ENCODE peak calls at places on chromosomes 5 and 9, in ten cellular contexts. One of them, this sample, is unnamed.

GRCh38 chr5:147666419-147666818 is 116.1 kb downstream of the JAKMIP2 start:
- DNase-seq in NCI-H446 treated with DMSO at 0.1 percent for 48 hours: no peak
- DNase-seq in LoVo: no peak
- DNase-seq in retina: no peak
- DNase-seq in left lobe of liver: no peak
- DNase-seq in stimulated activated CD4-positive, alpha-beta T cell treated with anti-CD3 and anti-CD28 coated beads, Interleukin-1b, Interleukin-23, amount 100 ng/mL, for 1 hour: no peak
- DNase-seq in activated CD4-positive, alpha-beta memory T cell treated with anti-CD3 and anti-CD28 coated beads, Interleukin-2, amount 10 ng/mL, durations not matched to agents 7 days and 5 days: no peak
- DNase-seq in amygdala: no peak
- DNase-seq in foreskin fibroblast: no peak
- DNase-seq in COR-L47: no peak
- DNase-seq in this sample: no peak

GRCh38 chr5:73883646-73884045 is 257.6 kb downstream of the ARHGEF28 start:
- DNase-seq in LoVo: no peak
- DNase-seq in left lobe of liver: no peak
- DNase-seq in NCI-H446 treated with DMSO at 0.1 percent for 48 hours: no peak
- DNase-seq in amygdala: no peak
- DNase-seq in COR-L47: no peak
- DNase-seq in activated CD4-positive, alpha-beta memory T cell treated with anti-CD3 and anti-CD28 coated beads, Interleukin-2, amount 10 ng/mL, durations not matched to agents 7 days and 5 days: no peak
- DNase-seq in foreskin fibroblast: no peak
- DNase-seq in retina: no peak
- DNase-seq in stimulated activated CD4-positive, alpha-beta T cell treated with anti-CD3 and anti-CD28 coated beads, Interleukin-1b, Interleukin-23, amount 100 ng/mL, for 1 hour: no peak
- DNase-seq in this sample: no peak

GRCh38 chr5:8327016-8327415 is 458.1 kb downstream of the MTRR start:
- DNase-seq in NCI-H446 treated with DMSO at 0.1 percent for 48 hours: no peak
- DNase-seq in foreskin fibroblast: no peak
- DNase-seq in activated CD4-positive, alpha-beta memory T cell treated with anti-CD3 and anti-CD28 coated beads, Interleukin-2, amount 10 ng/mL, durations not matched to agents 7 days and 5 days: no peak
- DNase-seq in left lobe of liver: no peak
- DNase-seq in LoVo: no peak
- DNase-seq in amygdala: no peak
- DNase-seq in retina: no peak
- DNase-seq in stimulated activated CD4-positive, alpha-beta T cell treated with anti-CD3 and anti-CD28 coated beads, Interleukin-1b, Interleukin-23, amount 100 ng/mL, for 1 hour: no peak
- DNase-seq in COR-L47: no peak
- DNase-seq in this sample: no peak

GRCh38 chr9:137804908-137805356 is 72.7 kb upstream of the CACNA1B start:
- DNase-seq in COR-L47: no peak
- DNase-seq in NCI-H446 treated with DMSO at 0.1 percent for 48 hours: no peak
- DNase-seq in LoVo: no peak
- DNase-seq in retina: no peak
- DNase-seq in amygdala: no peak
- DNase-seq in left lobe of liver: no peak
- DNase-seq in activated CD4-positive, alpha-beta memory T cell treated with anti-CD3 and anti-CD28 coated beads, Interleukin-2, amount 10 ng/mL, durations not matched to agents 7 days and 5 days: no peak
- DNase-seq in stimulated activated CD4-positive, alpha-beta T cell treated with anti-CD3 and anti-CD28 coated beads, Interleukin-1b, Interleukin-23, amount 100 ng/mL, for 1 hour: no peak
- DNase-seq in foreskin fibroblast: peak
- DNase-seq in this sample: no peak

GRCh38 chr9:26329974-26330373 is 562.6 kb downstream of the CAAP1 start:
- DNase-seq in left lobe of liver: no peak
- DNase-seq in activated CD4-positive, alpha-beta memory T cell treated with anti-CD3 and anti-CD28 coated beads, Interleukin-2, amount 10 ng/mL, durations not matched to agents 7 days and 5 days: no peak
- DNase-seq in stimulated activated CD4-positive, alpha-beta T cell treated with anti-CD3 and anti-CD28 coated beads, Interleukin-1b, Interleukin-23, amount 100 ng/mL, for 1 hour: no peak
- DNase-seq in LoVo: no peak
- DNase-seq in amygdala: no peak
- DNase-seq in NCI-H446 treated with DMSO at 0.1 percent for 48 hours: no peak
- DNase-seq in retina: no peak
- DNase-seq in foreskin fibroblast: no peak
- DNase-seq in COR-L47: no peak
- DNase-seq in this sample: no peak

GRCh38 chr5:145937432-145938250 is 1.3 kb downstream of the SH3RF2 start:
- DNase-seq in stimulated activated CD4-positive, alpha-beta T cell treated with anti-CD3 and anti-CD28 coated beads, Interleukin-1b, Interleukin-23, amount 100 ng/mL, for 1 hour: no peak
- DNase-seq in LoVo: peak
- DNase-seq in foreskin fibroblast: no peak
- DNase-seq in NCI-H446 treated with DMSO at 0.1 percent for 48 hours: no peak
- DNase-seq in amygdala: no peak
- DNase-seq in COR-L47: no peak
- DNase-seq in retina: peak
- DNase-seq in activated CD4-positive, alpha-beta memory T cell treated with anti-CD3 and anti-CD28 coated beads, Interleukin-2, amount 10 ng/mL, durations not matched to agents 7 days and 5 days: peak
- DNase-seq in left lobe of liver: peak
- DNase-seq in this sample: no peak

GRCh38 chr5:88683506-88684135 is 199.4 kb downstream of the MEF2C start:
- DNase-seq in COR-L47: peak
- DNase-seq in NCI-H446 treated with DMSO at 0.1 percent for 48 hours: peak
- DNase-seq in amygdala: peak
- DNase-seq in foreskin fibroblast: no peak
- DNase-seq in LoVo: no peak
- DNase-seq in activated CD4-positive, alpha-beta memory T cell treated with anti-CD3 and anti-CD28 coated beads, Interleukin-2, amount 10 ng/mL, durations not matched to agents 7 days and 5 days: no peak
- DNase-seq in retina: peak
- DNase-seq in left lobe of liver: no peak
- DNase-seq in stimulated activated CD4-positive, alpha-beta T cell treated with anti-CD3 and anti-CD28 coated beads, Interleukin-1b, Interleukin-23, amount 100 ng/mL, for 1 hour: no peak
- DNase-seq in this sample: no peak

GRCh38 chr5:61802456-61802855 is 470.4 kb downstream of the ZSWIM6 start:
- DNase-seq in LoVo: no peak
- DNase-seq in foreskin fibroblast: no peak
- DNase-seq in amygdala: no peak
- DNase-seq in stimulated activated CD4-positive, alpha-beta T cell treated with anti-CD3 and anti-CD28 coated beads, Interleukin-1b, Interleukin-23, amount 100 ng/mL, for 1 hour: no peak
- DNase-seq in COR-L47: no peak
- DNase-seq in activated CD4-positive, alpha-beta memory T cell treated with anti-CD3 and anti-CD28 coated beads, Interleukin-2, amount 10 ng/mL, durations not matched to agents 7 days and 5 days: no peak
- DNase-seq in NCI-H446 treated with DMSO at 0.1 percent for 48 hours: no peak
- DNase-seq in retina: no peak
- DNase-seq in left lobe of liver: no peak
- DNase-seq in this sample: no peak

GRCh38 chr9:99071313-99072039 is 33.4 kb upstream of the TGFBR1 start:
- DNase-seq in activated CD4-positive, alpha-beta memory T cell treated with anti-CD3 and anti-CD28 coated beads, Interleukin-2, amount 10 ng/mL, durations not matched to agents 7 days and 5 days: no peak
- DNase-seq in LoVo: no peak
- DNase-seq in left lobe of liver: no peak
- DNase-seq in COR-L47: no peak
- DNase-seq in NCI-H446 treated with DMSO at 0.1 percent for 48 hours: no peak
- DNase-seq in foreskin fibroblast: no peak
- DNase-seq in stimulated activated CD4-positive, alpha-beta T cell treated with anti-CD3 and anti-CD28 coated beads, Interleukin-1b, Interleukin-23, amount 100 ng/mL, for 1 hour: no peak
- DNase-seq in retina: no peak
- DNase-seq in amygdala: no peak
- DNase-seq in this sample: no peak

GRCh38 chr9:95001720-95002119 is 275.2 kb downstream of the AOPEP start:
- DNase-seq in activated CD4-positive, alpha-beta memory T cell treated with anti-CD3 and anti-CD28 coated beads, Interleukin-2, amount 10 ng/mL, durations not matched to agents 7 days and 5 days: no peak
- DNase-seq in LoVo: no peak
- DNase-seq in stimulated activated CD4-positive, alpha-beta T cell treated with anti-CD3 and anti-CD28 coated beads, Interleukin-1b, Interleukin-23, amount 100 ng/mL, for 1 hour: no peak
- DNase-seq in NCI-H446 treated with DMSO at 0.1 percent for 48 hours: no peak
- DNase-seq in foreskin fibroblast: no peak
- DNase-seq in COR-L47: no peak
- DNase-seq in amygdala: no peak
- DNase-seq in left lobe of liver: no peak
- DNase-seq in retina: no peak
- DNase-seq in this sample: no peak

GRCh38 chr5:67693956-67694564 is 497.5 kb upstream of the CD180 start:
- DNase-seq in activated CD4-positive, alpha-beta memory T cell treated with anti-CD3 and anti-CD28 coated beads, Interleukin-2, amount 10 ng/mL, durations not matched to agents 7 days and 5 days: no peak
- DNase-seq in amygdala: no peak
- DNase-seq in COR-L47: no peak
- DNase-seq in LoVo: no peak
- DNase-seq in stimulated activated CD4-positive, alpha-beta T cell treated with anti-CD3 and anti-CD28 coated beads, Interleukin-1b, Interleukin-23, amount 100 ng/mL, for 1 hour: no peak
- DNase-seq in retina: no peak
- DNase-seq in NCI-H446 treated with DMSO at 0.1 percent for 48 hours: no peak
- DNase-seq in foreskin fibroblast: peak
- DNase-seq in left lobe of liver: no peak
- DNase-seq in this sample: no peak

GRCh38 chr5:158570502-158570901 is 529.2 kb downstream of the EBF1 start:
- DNase-seq in stimulated activated CD4-positive, alpha-beta T cell treated with anti-CD3 and anti-CD28 coated beads, Interleukin-1b, Interleukin-23, amount 100 ng/mL, for 1 hour: no peak
- DNase-seq in amygdala: no peak
- DNase-seq in NCI-H446 treated with DMSO at 0.1 percent for 48 hours: no peak
- DNase-seq in foreskin fibroblast: peak
- DNase-seq in LoVo: no peak
- DNase-seq in retina: no peak
- DNase-seq in activated CD4-positive, alpha-beta memory T cell treated with anti-CD3 and anti-CD28 coated beads, Interleukin-2, amount 10 ng/mL, durations not matched to agents 7 days and 5 days: no peak
- DNase-seq in left lobe of liver: no peak
- DNase-seq in COR-L47: no peak
- DNase-seq in this sample: no peak

GRCh38 chr5:95403996-95404395 is 12.8 kb downstream of the FAM81B start:
- DNase-seq in retina: no peak
- DNase-seq in LoVo: no peak
- DNase-seq in COR-L47: no peak
- DNase-seq in left lobe of liver: no peak
- DNase-seq in stimulated activated CD4-positive, alpha-beta T cell treated with anti-CD3 and anti-CD28 coated beads, Interleukin-1b, Interleukin-23, amount 100 ng/mL, for 1 hour: no peak
- DNase-seq in activated CD4-positive, alpha-beta memory T cell treated with anti-CD3 and anti-CD28 coated beads, Interleukin-2, amount 10 ng/mL, durations not matched to agents 7 days and 5 days: no peak
- DNase-seq in NCI-H446 treated with DMSO at 0.1 percent for 48 hours: no peak
- DNase-seq in foreskin fibroblast: no peak
- DNase-seq in amygdala: no peak
- DNase-seq in this sample: no peak

GRCh38 chr9:137435980-137436760 is 5.0 kb downstream of the ENTPD8 start:
- DNase-seq in retina: no peak
- DNase-seq in LoVo: peak
- DNase-seq in stimulated activated CD4-positive, alpha-beta T cell treated with anti-CD3 and anti-CD28 coated beads, Interleukin-1b, Interleukin-23, amount 100 ng/mL, for 1 hour: no peak
- DNase-seq in NCI-H446 treated with DMSO at 0.1 percent for 48 hours: no peak
- DNase-seq in COR-L47: no peak
- DNase-seq in foreskin fibroblast: peak
- DNase-seq in amygdala: no peak
- DNase-seq in activated CD4-positive, alpha-beta memory T cell treated with anti-CD3 and anti-CD28 coated beads, Interleukin-2, amount 10 ng/mL, durations not matched to agents 7 days and 5 days: no peak
- DNase-seq in left lobe of liver: peak
- DNase-seq in this sample: peak

GRCh38 chr9:106859957-106860715 is 2.8 kb upstream of the ZNF462 start:
- DNase-seq in stimulated activated CD4-positive, alpha-beta T cell treated with anti-CD3 and anti-CD28 coated beads, Interleukin-1b, Interleukin-23, amount 100 ng/mL, for 1 hour: no peak
- DNase-seq in COR-L47: peak
- DNase-seq in retina: peak
- DNase-seq in foreskin fibroblast: peak
- DNase-seq in LoVo: peak
- DNase-seq in NCI-H446 treated with DMSO at 0.1 percent for 48 hours: no peak
- DNase-seq in left lobe of liver: no peak
- DNase-seq in amygdala: no peak
- DNase-seq in activated CD4-positive, alpha-beta memory T cell treated with anti-CD3 and anti-CD28 coated beads, Interleukin-2, amount 10 ng/mL, durations not matched to agents 7 days and 5 days: no peak
- DNase-seq in this sample: no peak

GRCh38 chr5:6730807-6731206 is 17.6 kb downstream of the TENT4A start:
- DNase-seq in activated CD4-positive, alpha-beta memory T cell treated with anti-CD3 and anti-CD28 coated beads, Interleukin-2, amount 10 ng/mL, durations not matched to agents 7 days and 5 days: no peak
- DNase-seq in LoVo: no peak
- DNase-seq in foreskin fibroblast: no peak
- DNase-seq in NCI-H446 treated with DMSO at 0.1 percent for 48 hours: no peak
- DNase-seq in COR-L47: no peak
- DNase-seq in left lobe of liver: no peak
- DNase-seq in amygdala: no peak
- DNase-seq in stimulated activated CD4-positive, alpha-beta T cell treated with anti-CD3 and anti-CD28 coated beads, Interleukin-1b, Interleukin-23, amount 100 ng/mL, for 1 hour: no peak
- DNase-seq in retina: no peak
- DNase-seq in this sample: no peak

GRCh38 chr5:176415240-176416122 is 858 bp downstream of the CLTB start:
- DNase-seq in amygdala: no peak
- DNase-seq in foreskin fibroblast: peak
- DNase-seq in stimulated activated CD4-positive, alpha-beta T cell treated with anti-CD3 and anti-CD28 coated beads, Interleukin-1b, Interleukin-23, amount 100 ng/mL, for 1 hour: no peak
- DNase-seq in COR-L47: no peak
- DNase-seq in left lobe of liver: no peak
- DNase-seq in LoVo: peak
- DNase-seq in retina: no peak
- DNase-seq in activated CD4-positive, alpha-beta memory T cell treated with anti-CD3 and anti-CD28 coated beads, Interleukin-2, amount 10 ng/mL, durations not matched to agents 7 days and 5 days: no peak
- DNase-seq in NCI-H446 treated with DMSO at 0.1 percent for 48 hours: no peak
- DNase-seq in this sample: no peak

GRCh38 chr5:125251703-125252102 is 505.3 kb upstream of the ZNF608 start:
- DNase-seq in COR-L47: no peak
- DNase-seq in foreskin fibroblast: peak
- DNase-seq in stimulated activated CD4-positive, alpha-beta T cell treated with anti-CD3 and anti-CD28 coated beads, Interleukin-1b, Interleukin-23, amount 100 ng/mL, for 1 hour: no peak
- DNase-seq in activated CD4-positive, alpha-beta memory T cell treated with anti-CD3 and anti-CD28 coated beads, Interleukin-2, amount 10 ng/mL, durations not matched to agents 7 days and 5 days: no peak
- DNase-seq in retina: peak
- DNase-seq in NCI-H446 treated with DMSO at 0.1 percent for 48 hours: no peak
- DNase-seq in LoVo: no peak
- DNase-seq in left lobe of liver: no peak
- DNase-seq in amygdala: no peak
- DNase-seq in this sample: no peak

GRCh38 chr5:15510816-15511215 is 10.8 kb downstream of the FBXL7 start:
- DNase-seq in COR-L47: no peak
- DNase-seq in LoVo: no peak
- DNase-seq in activated CD4-positive, alpha-beta memory T cell treated with anti-CD3 and anti-CD28 coated beads, Interleukin-2, amount 10 ng/mL, durations not matched to agents 7 days and 5 days: no peak
- DNase-seq in stimulated activated CD4-positive, alpha-beta T cell treated with anti-CD3 and anti-CD28 coated beads, Interleukin-1b, Interleukin-23, amount 100 ng/mL, for 1 hour: no peak
- DNase-seq in amygdala: no peak
- DNase-seq in NCI-H446 treated with DMSO at 0.1 percent for 48 hours: no peak
- DNase-seq in left lobe of liver: no peak
- DNase-seq in retina: no peak
- DNase-seq in foreskin fibroblast: peak
- DNase-seq in this sample: peak

GRCh38 chr5:179553875-179554274 is 3.5 kb downstream of the RUFY1 start:
- DNase-seq in LoVo: no peak
- DNase-seq in stimulated activated CD4-positive, alpha-beta T cell treated with anti-CD3 and anti-CD28 coated beads, Interleukin-1b, Interleukin-23, amount 100 ng/mL, for 1 hour: no peak
- DNase-seq in amygdala: no peak
- DNase-seq in activated CD4-positive, alpha-beta memory T cell treated with anti-CD3 and anti-CD28 coated beads, Interleukin-2, amount 10 ng/mL, durations not matched to agents 7 days and 5 days: no peak
- DNase-seq in retina: no peak
- DNase-seq in COR-L47: no peak
- DNase-seq in left lobe of liver: no peak
- DNase-seq in foreskin fibroblast: peak
- DNase-seq in NCI-H446 treated with DMSO at 0.1 percent for 48 hours: no peak
- DNase-seq in this sample: no peak

GRCh38 chr5:142433526-142434321 is 108.9 kb upstream of the SPRY4 start:
- DNase-seq in amygdala: no peak
- DNase-seq in COR-L47: no peak
- DNase-seq in LoVo: no peak
- DNase-seq in foreskin fibroblast: peak
- DNase-seq in NCI-H446 treated with DMSO at 0.1 percent for 48 hours: no peak
- DNase-seq in activated CD4-positive, alpha-beta memory T cell treated with anti-CD3 and anti-CD28 coated beads, Interleukin-2, amount 10 ng/mL, durations not matched to agents 7 days and 5 days: no peak
- DNase-seq in stimulated activated CD4-positive, alpha-beta T cell treated with anti-CD3 and anti-CD28 coated beads, Interleukin-1b, Interleukin-23, amount 100 ng/mL, for 1 hour: no peak
- DNase-seq in retina: no peak
- DNase-seq in left lobe of liver: no peak
- DNase-seq in this sample: no peak

GRCh38 chr5:39906146-39906545 is 481.4 kb upstream of the DAB2 start:
- DNase-seq in amygdala: no peak
- DNase-seq in activated CD4-positive, alpha-beta memory T cell treated with anti-CD3 and anti-CD28 coated beads, Interleukin-2, amount 10 ng/mL, durations not matched to agents 7 days and 5 days: no peak
- DNase-seq in COR-L47: no peak
- DNase-seq in stimulated activated CD4-positive, alpha-beta T cell treated with anti-CD3 and anti-CD28 coated beads, Interleukin-1b, Interleukin-23, amount 100 ng/mL, for 1 hour: no peak
- DNase-seq in foreskin fibroblast: peak
- DNase-seq in retina: no peak
- DNase-seq in NCI-H446 treated with DMSO at 0.1 percent for 48 hours: no peak
- DNase-seq in left lobe of liver: no peak
- DNase-seq in LoVo: no peak
- DNase-seq in this sample: no peak

GRCh38 chr5:126963822-126964375 is 66.5 kb downstream of the MARCHF3 start:
- DNase-seq in retina: no peak
- DNase-seq in stimulated activated CD4-positive, alpha-beta T cell treated with anti-CD3 and anti-CD28 coated beads, Interleukin-1b, Interleukin-23, amount 100 ng/mL, for 1 hour: no peak
- DNase-seq in foreskin fibroblast: no peak
- DNase-seq in activated CD4-positive, alpha-beta memory T cell treated with anti-CD3 and anti-CD28 coated beads, Interleukin-2, amount 10 ng/mL, durations not matched to agents 7 days and 5 days: no peak
- DNase-seq in NCI-H446 treated with DMSO at 0.1 percent for 48 hours: no peak
- DNase-seq in COR-L47: no peak
- DNase-seq in LoVo: no peak
- DNase-seq in left lobe of liver: no peak
- DNase-seq in amygdala: no peak
- DNase-seq in this sample: no peak

GRCh38 chr5:167549763-167550162 is 741.7 kb upstream of the WWC1 start:
- DNase-seq in activated CD4-positive, alpha-beta memory T cell treated with anti-CD3 and anti-CD28 coated beads, Interleukin-2, amount 10 ng/mL, durations not matched to agents 7 days and 5 days: no peak
- DNase-seq in foreskin fibroblast: no peak
- DNase-seq in LoVo: no peak
- DNase-seq in left lobe of liver: no peak
- DNase-seq in retina: no peak
- DNase-seq in amygdala: no peak
- DNase-seq in NCI-H446 treated with DMSO at 0.1 percent for 48 hours: no peak
- DNase-seq in COR-L47: no peak
- DNase-seq in stimulated activated CD4-positive, alpha-beta T cell treated with anti-CD3 and anti-CD28 coated beads, Interleukin-1b, Interleukin-23, amount 100 ng/mL, for 1 hour: no peak
- DNase-seq in this sample: no peak

GRCh38 chr9:107809859-107810492 is 320.4 kb upstream of the KLF4 start:
- DNase-seq in stimulated activated CD4-positive, alpha-beta T cell treated with anti-CD3 and anti-CD28 coated beads, Interleukin-1b, Interleukin-23, amount 100 ng/mL, for 1 hour: no peak
- DNase-seq in LoVo: no peak
- DNase-seq in retina: no peak
- DNase-seq in COR-L47: no peak
- DNase-seq in NCI-H446 treated with DMSO at 0.1 percent for 48 hours: no peak
- DNase-seq in left lobe of liver: no peak
- DNase-seq in foreskin fibroblast: peak
- DNase-seq in activated CD4-positive, alpha-beta memory T cell treated with anti-CD3 and anti-CD28 coated beads, Interleukin-2, amount 10 ng/mL, durations not matched to agents 7 days and 5 days: no peak
- DNase-seq in amygdala: no peak
- DNase-seq in this sample: no peak

GRCh38 chr5:133267601-133268000 is 215.8 kb downstream of the HSPA4 start:
- DNase-seq in NCI-H446 treated with DMSO at 0.1 percent for 48 hours: no peak
- DNase-seq in activated CD4-positive, alpha-beta memory T cell treated with anti-CD3 and anti-CD28 coated beads, Interleukin-2, amount 10 ng/mL, durations not matched to agents 7 days and 5 days: no peak
- DNase-seq in COR-L47: no peak
- DNase-seq in stimulated activated CD4-positive, alpha-beta T cell treated with anti-CD3 and anti-CD28 coated beads, Interleukin-1b, Interleukin-23, amount 100 ng/mL, for 1 hour: no peak
- DNase-seq in foreskin fibroblast: no peak
- DNase-seq in retina: no peak
- DNase-seq in left lobe of liver: no peak
- DNase-seq in amygdala: no peak
- DNase-seq in LoVo: no peak
- DNase-seq in this sample: no peak

GRCh38 chr5:1231354-1231905 is 6.2 kb downstream of the SLC6A18 start:
- DNase-seq in stimulated activated CD4-positive, alpha-beta T cell treated with anti-CD3 and anti-CD28 coated beads, Interleukin-1b, Interleukin-23, amount 100 ng/mL, for 1 hour: no peak
- DNase-seq in NCI-H446 treated with DMSO at 0.1 percent for 48 hours: no peak
- DNase-seq in foreskin fibroblast: no peak
- DNase-seq in activated CD4-positive, alpha-beta memory T cell treated with anti-CD3 and anti-CD28 coated beads, Interleukin-2, amount 10 ng/mL, durations not matched to agents 7 days and 5 days: no peak
- DNase-seq in left lobe of liver: no peak
- DNase-seq in retina: no peak
- DNase-seq in amygdala: no peak
- DNase-seq in COR-L47: no peak
- DNase-seq in LoVo: no peak
- DNase-seq in this sample: no peak

GRCh38 chr5:105504-106080 is 13.6 kb downstream of the PLEKHG4B start:
- DNase-seq in LoVo: no peak
- DNase-seq in activated CD4-positive, alpha-beta memory T cell treated with anti-CD3 and anti-CD28 coated beads, Interleukin-2, amount 10 ng/mL, durations not matched to agents 7 days and 5 days: no peak
- DNase-seq in retina: peak
- DNase-seq in stimulated activated CD4-positive, alpha-beta T cell treated with anti-CD3 and anti-CD28 coated beads, Interleukin-1b, Interleukin-23, amount 100 ng/mL, for 1 hour: no peak
- DNase-seq in amygdala: no peak
- DNase-seq in COR-L47: no peak
- DNase-seq in left lobe of liver: no peak
- DNase-seq in foreskin fibroblast: no peak
- DNase-seq in NCI-H446 treated with DMSO at 0.1 percent for 48 hours: no peak
- DNase-seq in this sample: no peak

This sample was measured in AG09309.